ENCODE peak calls at places on chromosomes 3 and 15, in six cellular contexts. One of them, this sample, is unnamed. For H3K9me3, the result is how much of the 10 kb centered on the place peaks cover.

GRCh38 chr3:72722930-72723726 is 125.1 kb downstream of the SHQ1 start:
- DNase-seq in neural progenitor cell: no peak
- DNase-seq in uterus: no peak
- DNase-seq in OCI-LY7: no peak
- DNase-seq in body of pancreas: no peak
- DNase-seq in left lung: no peak
- DNase-seq in this sample: no peak

GRCh38 chr3:107024481-107025153 is 352.6 kb upstream of the CCDC54 start:
- DNase-seq in neural progenitor cell: no peak
- DNase-seq in uterus: peak
- DNase-seq in OCI-LY7: no peak
- DNase-seq in body of pancreas: no peak
- DNase-seq in left lung: no peak
- DNase-seq in this sample: no peak

GRCh38 chr15:65829150-65829764 is 37.2 kb upstream of the DENND4A start:
- DNase-seq in neural progenitor cell: peak
- DNase-seq in uterus: no peak
- DNase-seq in OCI-LY7: peak
- DNase-seq in body of pancreas: peak
- DNase-seq in left lung: no peak
- DNase-seq in this sample: peak

GRCh38 chr3:58164199-58164879 is 46.4 kb downstream of the DNASE1L3 start:
- DNase-seq in neural progenitor cell: no peak
- DNase-seq in uterus: no peak
- DNase-seq in OCI-LY7: no peak
- DNase-seq in body of pancreas: peak
- DNase-seq in left lung: peak
- DNase-seq in this sample: no peak

GRCh38 chr3:50127251-50127671 is 27.9 kb upstream of the SEMA3F start:
- DNase-seq in neural progenitor cell: no peak
- DNase-seq in uterus: no peak
- DNase-seq in OCI-LY7: no peak
- DNase-seq in body of pancreas: no peak
- DNase-seq in left lung: peak
- DNase-seq in this sample: no peak

GRCh38 chr15:56782306-56782705 is 49.0 kb upstream of the ZNF280D start:
- DNase-seq in neural progenitor cell: no peak
- DNase-seq in uterus: no peak
- DNase-seq in OCI-LY7: no peak
- DNase-seq in body of pancreas: no peak
- DNase-seq in left lung: no peak
- DNase-seq in this sample: no peak

GRCh38 chr3:41148446-41148845 is 50.9 kb upstream of the CTNNB1 start:
- DNase-seq in neural progenitor cell: no peak
- DNase-seq in uterus: peak
- DNase-seq in OCI-LY7: no peak
- DNase-seq in body of pancreas: no peak
- DNase-seq in left lung: no peak
- DNase-seq in this sample: peak

GRCh38 chr3:172987268-172987667 is 153.8 kb downstream of the SPATA16 start:
- DNase-seq in neural progenitor cell: peak
- DNase-seq in uterus: no peak
- DNase-seq in OCI-LY7: no peak
- DNase-seq in body of pancreas: no peak
- DNase-seq in left lung: no peak
- DNase-seq in this sample: peak

GRCh38 chr3:143016321-143016972 is 15.1 kb downstream of the U2SURP start:
- DNase-seq in neural progenitor cell: no peak
- DNase-seq in uterus: no peak
- DNase-seq in OCI-LY7: peak
- DNase-seq in body of pancreas: no peak
- DNase-seq in left lung: no peak
- DNase-seq in this sample: no peak

GRCh38 chr3:108182339-108182738 is 39.9 kb downstream of the IFT57 start:
- DNase-seq in neural progenitor cell: no peak
- DNase-seq in uterus: no peak
- DNase-seq in OCI-LY7: no peak
- DNase-seq in body of pancreas: no peak
- DNase-seq in left lung: no peak
- DNase-seq in this sample: no peak

GRCh38 chr3:156126467-156126866 is 6.1 kb downstream of the KCNAB1 start:
- DNase-seq in neural progenitor cell: no peak
- DNase-seq in uterus: no peak
- DNase-seq in OCI-LY7: no peak
- DNase-seq in body of pancreas: no peak
- DNase-seq in left lung: no peak
- DNase-seq in this sample: no peak

GRCh38 chr15:76312540-76313174 is 1.4 kb upstream of the ETFA start:
- DNase-seq in neural progenitor cell: no peak
- DNase-seq in uterus: no peak
- DNase-seq in OCI-LY7: no peak
- DNase-seq in body of pancreas: no peak
- DNase-seq in left lung: no peak
- DNase-seq in this sample: no peak

GRCh38 chr3:160919942-160920341 is 163.9 kb downstream of the PPM1L start:
- DNase-seq in neural progenitor cell: no peak
- DNase-seq in uterus: no peak
- DNase-seq in OCI-LY7: no peak
- DNase-seq in body of pancreas: peak
- DNase-seq in left lung: no peak
- DNase-seq in this sample: no peak

GRCh38 chr3:52094591-52095485 is 38.5 kb upstream of the DUSP7 start:
- DNase-seq in neural progenitor cell: no peak
- DNase-seq in uterus: no peak
- DNase-seq in OCI-LY7: no peak
- DNase-seq in body of pancreas: no peak
- DNase-seq in left lung: no peak
- DNase-seq in this sample: no peak

GRCh38 chr3:186208328-186208989 is 99.6 kb upstream of the ETV5 start:
- DNase-seq in neural progenitor cell: no peak
- DNase-seq in uterus: no peak
- DNase-seq in OCI-LY7: peak
- DNase-seq in body of pancreas: no peak
- DNase-seq in left lung: no peak
- DNase-seq in this sample: no peak
- TF ChIP-seq CTCF in neural progenitor cell: no peak
- TF ChIP-seq CTCF in uterus: no peak
- TF ChIP-seq CTCF in OCI-LY7: peak
- TF ChIP-seq CTCF in body of pancreas: no peak
- TF ChIP-seq CTCF in left lung: no peak
- TF ChIP-seq CTCF in this sample: peak

GRCh38 chr3:23904545-23904944 is 12.2 kb downstream of the NKIRAS1 start:
- DNase-seq in neural progenitor cell: no peak
- DNase-seq in uterus: no peak
- DNase-seq in OCI-LY7: no peak
- DNase-seq in body of pancreas: no peak
- DNase-seq in left lung: no peak
- DNase-seq in this sample: no peak
- H3K9me3 ChIP-seq in neural progenitor cell: under half
- H3K9me3 ChIP-seq in uterus: under half
- H3K9me3 ChIP-seq in OCI-LY7: under half
- H3K9me3 ChIP-seq in body of pancreas: under half
- H3K9me3 ChIP-seq in left lung: under half
- H3K9me3 ChIP-seq in this sample: under half

GRCh38 chr3:63232764-63233396 is 45.2 kb upstream of the SYNPR start:
- DNase-seq in neural progenitor cell: peak
- DNase-seq in uterus: no peak
- DNase-seq in OCI-LY7: peak
- DNase-seq in body of pancreas: no peak
- DNase-seq in left lung: no peak
- DNase-seq in this sample: no peak
- TF ChIP-seq CTCF in neural progenitor cell: peak
- TF ChIP-seq CTCF in uterus: no peak
- TF ChIP-seq CTCF in OCI-LY7: peak
- TF ChIP-seq CTCF in body of pancreas: no peak
- TF ChIP-seq CTCF in left lung: no peak
- TF ChIP-seq CTCF in this sample: no peak

GRCh38 chr15:20345401-20345958 is 196.1 kb downstream of the GOLGA6L6 start:
- DNase-seq in neural progenitor cell: no peak
- DNase-seq in uterus: no peak
- DNase-seq in OCI-LY7: no peak
- DNase-seq in body of pancreas: no peak
- DNase-seq in left lung: peak
- DNase-seq in this sample: peak
- H3K9me3 ChIP-seq in neural progenitor cell: half or more
- H3K9me3 ChIP-seq in uterus: under half
- H3K9me3 ChIP-seq in OCI-LY7: under half
- H3K9me3 ChIP-seq in body of pancreas: under half
- H3K9me3 ChIP-seq in left lung: under half
- H3K9me3 ChIP-seq in this sample: under half

GRCh38 chr3:18946524-18946923 is 201.8 kb upstream of the KCNH8 start:
- DNase-seq in neural progenitor cell: peak
- DNase-seq in uterus: no peak
- DNase-seq in OCI-LY7: peak
- DNase-seq in body of pancreas: no peak
- DNase-seq in left lung: no peak
- DNase-seq in this sample: peak
- TF ChIP-seq CTCF in neural progenitor cell: peak
- TF ChIP-seq CTCF in uterus: no peak
- TF ChIP-seq CTCF in OCI-LY7: peak
- TF ChIP-seq CTCF in body of pancreas: no peak
- TF ChIP-seq CTCF in left lung: no peak
- TF ChIP-seq CTCF in this sample: peak